ENCODE peak calls at places on chromosomes 7 and 10, in five cellular contexts. One of them, this sample, is unnamed.

GRCh38 chr10:125840955-125841354 is 17.6 kb downstream of the BCCIP start:
- DNase-seq in GM12865: no peak
- DNase-seq in esophagus muscularis mucosa: no peak
- DNase-seq in neuronal stem cell: no peak
- DNase-seq in CD4-positive, CD25-positive, alpha-beta regulatory T cell: no peak
- DNase-seq in this sample: no peak

GRCh38 chr7:73829505-73829904 is 1.3 kb upstream of the CLDN4 start:
- DNase-seq in GM12865: no peak
- DNase-seq in esophagus muscularis mucosa: no peak
- DNase-seq in neuronal stem cell: no peak
- DNase-seq in CD4-positive, CD25-positive, alpha-beta regulatory T cell: no peak
- DNase-seq in this sample: no peak

GRCh38 chr7:88377421-88377820 is 70.7 kb upstream of the STEAP4 start:
- DNase-seq in CD4-positive, CD25-positive, alpha-beta regulatory T cell: no peak
- DNase-seq in GM12865: no peak
- DNase-seq in neuronal stem cell: peak; percentile 3
- DNase-seq in esophagus muscularis mucosa: no peak
- DNase-seq in this sample: no peak

GRCh38 chr7:155590215-155591023 is 44.1 kb upstream of the CNPY1 start:
- DNase-seq in neuronal stem cell: no peak
- DNase-seq in esophagus muscularis mucosa: no peak
- DNase-seq in GM12865: peak; percentile 76
- DNase-seq in CD4-positive, CD25-positive, alpha-beta regulatory T cell: peak; percentile 49
- DNase-seq in this sample: peak; percentile 53

GRCh38 chr7:30717181-30717580 is 34.8 kb upstream of the INMT start:
- DNase-seq in GM12865: no peak
- DNase-seq in esophagus muscularis mucosa: no peak
- DNase-seq in CD4-positive, CD25-positive, alpha-beta regulatory T cell: no peak
- DNase-seq in neuronal stem cell: no peak
- DNase-seq in this sample: no peak

GRCh38 chr10:132891313-132891712 is 51.1 kb downstream of the CFAP46 start:
- DNase-seq in CD4-positive, CD25-positive, alpha-beta regulatory T cell: no peak
- DNase-seq in GM12865: no peak
- DNase-seq in neuronal stem cell: no peak
- DNase-seq in esophagus muscularis mucosa: no peak
- DNase-seq in this sample: no peak

GRCh38 chr10:128211953-128212727 is 85.9 kb upstream of the MKI67 start:
- DNase-seq in esophagus muscularis mucosa: no peak
- DNase-seq in GM12865: peak; percentile 84
- DNase-seq in neuronal stem cell: peak; percentile 86
- DNase-seq in CD4-positive, CD25-positive, alpha-beta regulatory T cell: peak; percentile 87
- DNase-seq in this sample: peak; percentile 67

GRCh38 chr10:1715821-1716220 is 21.5 kb downstream of the ADARB2 start:
- DNase-seq in CD4-positive, CD25-positive, alpha-beta regulatory T cell: peak; percentile 1
- DNase-seq in GM12865: peak; percentile 69
- DNase-seq in esophagus muscularis mucosa: no peak
- DNase-seq in neuronal stem cell: no peak
- DNase-seq in this sample: peak; percentile 27

GRCh38 chr7:167087-167855 is 25.1 kb upstream of the FAM20C start:
- DNase-seq in CD4-positive, CD25-positive, alpha-beta regulatory T cell: no peak
- DNase-seq in esophagus muscularis mucosa: no peak
- DNase-seq in neuronal stem cell: no peak
- DNase-seq in GM12865: no peak
- DNase-seq in this sample: no peak

GRCh38 chr7:101549734-101550133 is 79.4 kb downstream of the MYL10 start:
- DNase-seq in GM12865: no peak
- DNase-seq in CD4-positive, CD25-positive, alpha-beta regulatory T cell: no peak
- DNase-seq in esophagus muscularis mucosa: no peak
- DNase-seq in neuronal stem cell: no peak
- DNase-seq in this sample: no peak

GRCh38 chr7:128737867-128738390 is 1.2 kb upstream of the CALU start:
- DNase-seq in neuronal stem cell: no peak
- DNase-seq in GM12865: no peak
- DNase-seq in CD4-positive, CD25-positive, alpha-beta regulatory T cell: no peak
- DNase-seq in esophagus muscularis mucosa: peak; percentile 17
- DNase-seq in this sample: no peak

GRCh38 chr10:78910886-78911285 is 157.9 kb upstream of the ZMIZ1 start:
- DNase-seq in neuronal stem cell: no peak
- DNase-seq in esophagus muscularis mucosa: no peak
- DNase-seq in GM12865: no peak
- DNase-seq in CD4-positive, CD25-positive, alpha-beta regulatory T cell: no peak
- DNase-seq in this sample: no peak

GRCh38 chr7:138880881-138881577 is 83.0 kb upstream of the ATP6V0A4 start:
- DNase-seq in CD4-positive, CD25-positive, alpha-beta regulatory T cell: no peak
- DNase-seq in esophagus muscularis mucosa: no peak
- DNase-seq in GM12865: no peak
- DNase-seq in neuronal stem cell: no peak
- DNase-seq in this sample: no peak

GRCh38 chr10:94546058-94546595 is 539 bp downstream of the HELLS start:
- DNase-seq in neuronal stem cell: no peak
- DNase-seq in GM12865: peak; percentile 36
- DNase-seq in CD4-positive, CD25-positive, alpha-beta regulatory T cell: peak; percentile 44
- DNase-seq in esophagus muscularis mucosa: no peak
- DNase-seq in this sample: no peak

GRCh38 chr7:89003619-89003956 is 208.1 kb upstream of the TEX47 start:
- DNase-seq in GM12865: peak; percentile 18
- DNase-seq in CD4-positive, CD25-positive, alpha-beta regulatory T cell: no peak
- DNase-seq in esophagus muscularis mucosa: no peak
- DNase-seq in neuronal stem cell: no peak
- DNase-seq in this sample: no peak

GRCh38 chr10:116418394-116418793 is 9.3 kb upstream of the PNLIPRP3 start:
- DNase-seq in neuronal stem cell: no peak
- DNase-seq in CD4-positive, CD25-positive, alpha-beta regulatory T cell: no peak
- DNase-seq in esophagus muscularis mucosa: no peak
- DNase-seq in GM12865: no peak
- DNase-seq in this sample: no peak

GRCh38 chr10:101228682-101229274 is 485 bp downstream of the LBX1 start:
- DNase-seq in GM12865: no peak
- DNase-seq in neuronal stem cell: no peak
- DNase-seq in CD4-positive, CD25-positive, alpha-beta regulatory T cell: no peak
- DNase-seq in esophagus muscularis mucosa: no peak
- DNase-seq in this sample: no peak

GRCh38 chr10:101229275-101230184 is at the start of gene LBX1:
- DNase-seq in CD4-positive, CD25-positive, alpha-beta regulatory T cell: no peak
- DNase-seq in esophagus muscularis mucosa: no peak
- DNase-seq in neuronal stem cell: no peak
- DNase-seq in GM12865: no peak
- DNase-seq in this sample: no peak

GRCh38 chr10:101226888-101227736 is 2.2 kb downstream of the LBX1 start:
- DNase-seq in GM12865: no peak
- DNase-seq in esophagus muscularis mucosa: no peak
- DNase-seq in CD4-positive, CD25-positive, alpha-beta regulatory T cell: peak; percentile 42
- DNase-seq in neuronal stem cell: no peak
- DNase-seq in this sample: no peak

GRCh38 chr10:101226506-101226887 is 2.8 kb downstream of the LBX1 start:
- DNase-seq in esophagus muscularis mucosa: no peak
- DNase-seq in GM12865: peak; percentile 30
- DNase-seq in neuronal stem cell: no peak
- DNase-seq in CD4-positive, CD25-positive, alpha-beta regulatory T cell: peak; percentile 74
- DNase-seq in this sample: no peak

DNA sequence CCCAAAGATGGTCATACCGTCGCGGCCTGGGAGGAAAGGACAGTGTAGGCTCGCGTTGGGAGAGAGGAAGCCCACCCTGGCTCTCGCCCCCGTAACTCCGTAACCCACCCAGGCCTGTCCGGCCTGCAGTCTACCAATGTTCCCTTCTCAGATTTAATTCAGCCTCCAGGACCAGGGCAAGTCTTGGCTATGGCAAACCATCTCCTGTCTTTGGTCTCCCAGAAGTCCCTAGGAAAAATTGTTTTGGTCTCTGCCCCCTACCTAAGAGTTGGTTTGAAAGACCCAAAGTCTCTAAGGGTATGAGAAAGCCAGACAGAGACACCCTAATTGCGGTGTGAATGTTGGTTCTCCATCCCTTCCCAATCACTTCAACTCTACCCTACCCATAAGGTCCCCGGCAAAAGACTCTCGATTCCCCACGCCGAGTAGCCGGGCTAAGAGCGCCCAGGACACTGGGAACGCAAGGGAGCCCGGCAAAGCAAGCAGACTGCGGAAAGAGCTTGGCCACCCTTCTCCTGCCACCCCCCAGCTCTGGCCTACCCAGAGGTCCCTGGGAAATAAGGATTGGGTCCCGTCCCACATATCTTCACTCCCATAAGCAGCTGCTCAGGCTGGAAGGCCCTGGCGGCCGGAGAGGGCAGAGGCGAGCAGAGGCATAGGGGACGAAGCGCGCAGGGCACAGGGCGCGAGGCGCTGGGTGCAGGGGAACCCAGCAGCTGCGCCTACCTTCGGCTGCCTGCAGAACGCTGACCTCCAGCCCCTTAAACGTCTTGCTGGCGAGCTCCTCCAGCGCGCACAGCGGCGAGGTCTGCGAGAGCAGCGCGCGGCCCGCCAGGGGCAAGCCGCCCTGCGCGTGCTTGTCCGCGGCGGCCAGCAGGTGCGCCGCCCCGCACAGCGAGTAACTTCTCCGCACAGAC is 1.2 kb downstream of the LBX1 start:
- DNase-seq in GM12865: no peak
- DNase-seq in esophagus muscularis mucosa: no peak
- DNase-seq in neuronal stem cell: no peak
- DNase-seq in CD4-positive, CD25-positive, alpha-beta regulatory T cell: peak; percentile 32
- DNase-seq in this sample: no peak
- H3K4me3 ChIP-seq in GM12865: no peak overlapping the region
- H3K4me3 ChIP-seq in esophagus muscularis mucosa: peak overlapping the region; percentile 35
- H3K4me3 ChIP-seq in neuronal stem cell: no peak overlapping the region
- H3K4me3 ChIP-seq in CD4-positive, CD25-positive, alpha-beta regulatory T cell: no peak overlapping the region
- H3K4me3 ChIP-seq in this sample: no peak overlapping the region

GRCh38 chr10:101781655-101781983 is 1.6 kb downstream of the NPM3 start:
- DNase-seq in neuronal stem cell: no peak
- DNase-seq in CD4-positive, CD25-positive, alpha-beta regulatory T cell: no peak
- DNase-seq in esophagus muscularis mucosa: no peak
- DNase-seq in GM12865: no peak
- DNase-seq in this sample: no peak

GRCh38 chr10:101780187-101780817 is 2.9 kb downstream of the NPM3 start:
- DNase-seq in GM12865: peak; percentile 25
- DNase-seq in CD4-positive, CD25-positive, alpha-beta regulatory T cell: no peak
- DNase-seq in esophagus muscularis mucosa: no peak
- DNase-seq in neuronal stem cell: no peak
- DNase-seq in this sample: no peak

GRCh38 chr10:101781984-101782810 is 1.0 kb downstream of the NPM3 start:
- DNase-seq in esophagus muscularis mucosa: no peak
- DNase-seq in GM12865: no peak
- DNase-seq in neuronal stem cell: no peak
- DNase-seq in CD4-positive, CD25-positive, alpha-beta regulatory T cell: no peak
- DNase-seq in this sample: no peak

GRCh38 chr10:101779544-101780186 is 3.6 kb downstream of the NPM3 start:
- DNase-seq in CD4-positive, CD25-positive, alpha-beta regulatory T cell: peak; percentile 74
- DNase-seq in esophagus muscularis mucosa: no peak
- DNase-seq in GM12865: peak; percentile 85
- DNase-seq in neuronal stem cell: peak; percentile 79
- DNase-seq in this sample: peak; percentile 19

DNA sequence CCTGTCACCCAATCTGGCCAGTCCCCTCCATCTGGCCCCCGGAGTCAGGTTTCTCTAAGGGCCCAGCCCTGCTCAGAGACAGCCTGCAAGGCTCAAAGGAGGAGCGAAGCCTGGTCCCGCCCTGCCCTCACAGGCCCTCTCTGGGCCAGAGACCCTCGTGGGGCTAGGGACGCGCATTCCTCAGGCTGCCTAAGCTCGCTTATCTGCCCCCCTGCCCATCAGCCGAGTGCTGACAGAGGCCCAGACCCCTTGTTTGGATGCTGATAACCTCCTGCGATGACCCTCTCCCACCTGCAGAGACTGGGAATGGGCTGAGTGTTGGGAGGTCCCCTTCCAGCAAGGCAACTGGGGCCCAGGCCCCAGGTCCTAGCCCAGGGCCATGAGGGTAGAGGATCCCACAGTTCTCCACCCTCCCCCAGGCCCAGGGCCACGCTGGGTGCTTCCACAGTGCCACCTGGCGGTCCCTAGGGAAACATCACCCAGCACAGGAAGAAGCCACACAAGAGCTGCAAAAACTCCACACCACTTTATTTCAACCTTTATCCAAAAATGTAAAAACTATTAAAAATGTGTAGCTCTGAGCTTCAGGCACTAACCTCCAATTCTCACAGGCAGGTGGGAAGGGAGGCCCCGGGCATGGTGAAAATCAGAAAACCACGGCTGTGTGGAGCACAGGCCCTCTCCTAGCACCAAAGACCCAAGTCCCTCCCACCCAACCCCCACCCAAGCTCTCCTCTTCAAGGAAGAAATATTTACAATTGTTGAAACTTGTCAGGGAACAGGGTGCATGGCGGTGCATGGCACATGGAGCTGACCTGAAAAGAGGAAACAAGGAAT is 2.2 kb downstream of the NPM3 start:
- DNase-seq in GM12865: peak; percentile 81
- DNase-seq in neuronal stem cell: peak; percentile 80
- DNase-seq in esophagus muscularis mucosa: no peak
- DNase-seq in CD4-positive, CD25-positive, alpha-beta regulatory T cell: peak; percentile 75
- DNase-seq in this sample: peak; percentile 45
- H3K4me3 ChIP-seq in GM12865: no peak overlapping the region
- H3K4me3 ChIP-seq in neuronal stem cell: no peak overlapping the region
- H3K4me3 ChIP-seq in esophagus muscularis mucosa: no peak overlapping the region
- H3K4me3 ChIP-seq in CD4-positive, CD25-positive, alpha-beta regulatory T cell: no peak overlapping the region
- H3K4me3 ChIP-seq in this sample: peak overlapping the region; percentile 97

DNA sequence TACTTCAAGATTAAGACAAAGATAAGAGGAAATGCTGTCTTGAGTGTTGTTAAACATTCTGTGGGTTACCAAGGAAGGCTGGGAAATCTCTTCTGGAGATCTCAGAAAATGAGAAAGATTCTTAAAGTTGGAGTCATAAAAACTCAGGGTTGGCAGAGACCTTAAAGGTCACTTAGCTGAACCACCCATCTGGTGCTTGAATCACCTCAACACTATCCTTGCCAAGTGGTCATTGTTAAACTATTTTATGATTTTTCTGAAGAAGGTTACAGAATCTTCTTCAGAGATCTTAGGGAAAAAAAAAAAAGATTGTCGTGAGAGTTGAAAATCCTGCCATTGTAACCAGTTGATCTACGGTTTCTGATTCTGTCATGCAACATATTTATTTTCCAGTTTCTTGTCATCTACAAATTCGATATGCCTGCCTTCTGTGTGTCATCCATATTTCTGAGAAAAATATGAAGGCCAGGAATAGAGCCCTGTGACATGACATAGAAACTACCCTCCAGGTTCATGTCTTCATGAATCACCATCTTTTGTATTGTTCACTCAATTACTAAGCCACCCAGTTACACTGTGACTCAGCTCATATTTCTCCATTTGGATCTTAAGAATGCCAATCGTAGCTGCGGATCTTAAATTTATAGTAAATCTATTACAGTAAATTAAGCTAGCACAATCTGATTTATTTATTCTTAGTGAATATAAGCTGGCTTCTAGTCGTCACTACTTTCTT is 179.3 kb downstream of the ST7 start:
- DNase-seq in CD4-positive, CD25-positive, alpha-beta regulatory T cell: no peak
- DNase-seq in GM12865: no peak
- DNase-seq in esophagus muscularis mucosa: no peak
- DNase-seq in neuronal stem cell: no peak
- DNase-seq in this sample: no peak
- H3K4me3 ChIP-seq in CD4-positive, CD25-positive, alpha-beta regulatory T cell: no peak overlapping the region
- H3K4me3 ChIP-seq in GM12865: no peak overlapping the region
- H3K4me3 ChIP-seq in esophagus muscularis mucosa: no peak overlapping the region
- H3K4me3 ChIP-seq in neuronal stem cell: no peak overlapping the region
- H3K4me3 ChIP-seq in this sample: no peak overlapping the region

DNA sequence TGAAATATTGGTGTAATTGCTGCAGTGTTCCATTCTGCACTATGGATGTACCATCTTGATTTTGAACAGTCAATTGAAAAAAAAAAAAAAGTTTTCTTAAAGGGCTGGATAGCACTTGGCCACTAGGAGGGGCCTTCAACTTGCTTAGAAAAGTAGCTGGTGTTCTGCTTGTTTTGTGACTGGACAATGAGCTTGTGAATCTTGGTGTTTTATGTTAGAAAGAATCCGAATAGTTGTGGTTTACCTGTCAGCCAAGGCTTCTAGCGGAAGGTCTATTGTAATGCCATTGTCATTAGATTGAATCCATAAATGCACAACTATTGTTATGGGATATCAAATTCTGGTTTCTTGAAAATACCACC is 77.1 kb downstream of the BMPER start:
- DNase-seq in GM12865: no peak
- DNase-seq in esophagus muscularis mucosa: no peak
- DNase-seq in neuronal stem cell: no peak
- DNase-seq in CD4-positive, CD25-positive, alpha-beta regulatory T cell: no peak
- DNase-seq in this sample: no peak
- H3K4me3 ChIP-seq in GM12865: no peak overlapping the region
- H3K4me3 ChIP-seq in esophagus muscularis mucosa: no peak overlapping the region
- H3K4me3 ChIP-seq in neuronal stem cell: no peak overlapping the region
- H3K4me3 ChIP-seq in CD4-positive, CD25-positive, alpha-beta regulatory T cell: no peak overlapping the region
- H3K4me3 ChIP-seq in this sample: no peak overlapping the region

This sample was measured in Jurkat, Clone E6-1.